ENCODE peak calls at places on chromosomes 5 and 9, in four cellular contexts. Q, X, G and J are unnamed samples.

GRCh38 chr5:173869316-173869715 is 18.8 kb upstream of the CPEB4 start:
- DNase-seq in G (no peak), Q (no peak), X (no peak), J (no peak)

GRCh38 chr9:13786131-13786530 is 506.6 kb upstream of the MPDZ start:
- DNase-seq in Q (no peak), G (no peak), X (peak), J (no peak)

GRCh38 chr5:142508027-142508426 is 177.9 kb downstream of the FGF1 start:
- DNase-seq in Q (no peak), X (no peak), G (no peak), J (no peak)

GRCh38 chr5:137646761-137647160 is 89.1 kb downstream of the KLHL3 start:
- DNase-seq in G (no peak), X (no peak), Q (no peak), J (no peak)

GRCh38 chr5:78577992-78578391 is 70.6 kb downstream of the LHFPL2 start:
- DNase-seq in G (no peak), X (no peak), Q (no peak), J (no peak)

GRCh38 chr9:114412057-114412683 is 24.4 kb upstream of the AKNA start:
- DNase-seq in Q (no peak), G (no peak), X (no peak), J (no peak)

GRCh38 chr9:130467371-130467770 is 22.6 kb downstream of the ASS1 start:
- DNase-seq in X (no peak), G (no peak), Q (no peak), J (no peak)

GRCh38 chr5:10596310-10596703 is 32.4 kb downstream of the ANKRD33B start:
- DNase-seq in Q (no peak), X (no peak), G (no peak), J (no peak)

GRCh38 chr9:115144706-115145105 is 26.7 kb upstream of the TNC start:
- DNase-seq in X (no peak), Q (no peak), G (peak), J (no peak)

GRCh38 chr9:114804504-114804903 is 1.3 kb downstream of the TNFSF15 start:
- DNase-seq in Q (no peak), X (peak), G (no peak), J (no peak)

GRCh38 chr9:93599571-93600403 is 23.4 kb downstream of the PHF2 start:
- DNase-seq in G (no peak), X (no peak), Q (peak), J (peak)

GRCh38 chr5:79666758-79667157 is 22.9 kb upstream of the CMYA5 start:
- DNase-seq in G (peak), X (no peak), Q (no peak), J (no peak)

GRCh38 chr9:87685871-87686519 is 39.9 kb upstream of the CTSL start:
- DNase-seq in G (no peak), Q (no peak), X (peak), J (peak)

GRCh38 chr5:125198270-125198974 is 452.0 kb upstream of the ZNF608 start:
- DNase-seq in G (no peak), X (peak), Q (no peak), J (no peak)

GRCh38 chr5:87245451-87245850 is 22.2 kb upstream of the RASA1 start:
- DNase-seq in G (no peak), Q (no peak), X (no peak), J (no peak)

GRCh38 chr5:168366124-168366523 is 74.7 kb downstream of the WWC1 start:
- DNase-seq in X (peak), Q (no peak), G (peak), J (no peak)

GRCh38 chr9:100222674-100223073 is 123.6 kb downstream of the INVS start:
- DNase-seq in G (peak), X (peak), Q (no peak), J (no peak)

GRCh38 chr5:39138892-39139291 is 64.7 kb upstream of the RICTOR start:
- DNase-seq in X (peak), G (no peak), Q (no peak), J (no peak)

GRCh38 chr5:50922942-50923767 is 256.7 kb downstream of the PARP8 start:
- DNase-seq in G (no peak), X (no peak), Q (no peak), J (no peak)

GRCh38 chr9:98861881-98862501 is 54.5 kb downstream of the GALNT12 start:
- DNase-seq in G (no peak), Q (no peak), X (peak), J (no peak)

GRCh38 chr9:129206921-129207320 is 28.9 kb upstream of the IER5L start:
- DNase-seq in Q (no peak), G (no peak), X (no peak), J (no peak)

GRCh38 chr9:122075135-122076030 is 17.7 kb downstream of the TTLL11 start:
- DNase-seq in X (peak), Q (no peak), G (no peak), J (no peak)

GRCh38 chr9:80968611-80969010 is 720.7 kb downstream of the TLE1 start:
- DNase-seq in Q (no peak), G (no peak), X (peak), J (no peak)

GRCh38 chr9:131801811-131802210 is 61.9 kb upstream of the RAPGEF1 start:
- DNase-seq in Q (no peak), X (no peak), G (peak), J (no peak)

GRCh38 chr9:35112257-35113020 is 3.2 kb downstream of the ATOSB start:
- DNase-seq in X (peak), Q (no peak), G (no peak), J (no peak)

GRCh38 chr9:107637421-107638420 is 148.2 kb upstream of the KLF4 start:
- DNase-seq in X (peak), G (peak), Q (peak), J (peak)

GRCh38 chr9:37300620-37301368 is 121.7 kb upstream of the GRHPR start:
- DNase-seq in Q (no peak), X (peak), G (peak), J (no peak)
- H4K8ac ChIP-seq in Q (no peak), X (no peak), G (no peak), J (no peak)

GRCh38 chr5:134245692-134246091 is 19.8 kb upstream of the PPP2CA start:
- DNase-seq in X (no peak), G (no peak), Q (no peak), J (no peak)

GRCh38 chr5:134248271-134248670 is 22.4 kb upstream of the PPP2CA start:
- DNase-seq in X (peak), G (no peak), Q (no peak), J (no peak)

GRCh38 chr5:134247825-134248224 is 22.0 kb upstream of the PPP2CA start:
- DNase-seq in G (peak), Q (no peak), X (peak), J (peak)

GRCh38 chr5:134246771-134247329 is 21.0 kb upstream of the PPP2CA start:
- DNase-seq in Q (no peak), G (no peak), X (no peak), J (no peak)

GRCh38 chr5:134247411-134247810 is 21.5 kb upstream of the PPP2CA start:
- DNase-seq in X (peak), G (peak), Q (no peak), J (no peak)
- H3K27ac ChIP-seq in X (no peak), G (no peak), Q (no peak), J (no peak)

GRCh38 chr5:96067251-96067650 is 105.6 kb upstream of the ELL2 start:
- DNase-seq in G (no peak), Q (no peak), X (no peak), J (no peak)

GRCh38 chr5:96070625-96071246 is 109.1 kb upstream of the ELL2 start:
- DNase-seq in Q (no peak), G (no peak), X (no peak), J (no peak)

GRCh38 chr5:96066386-96066719 is 104.7 kb upstream of the ELL2 start:
- DNase-seq in G (no peak), X (peak), Q (no peak), J (no peak)

GRCh38 chr5:96065577-96066385 is 104.1 kb upstream of the ELL2 start:
- DNase-seq in Q (no peak), G (no peak), X (no peak), J (no peak)

DNA sequence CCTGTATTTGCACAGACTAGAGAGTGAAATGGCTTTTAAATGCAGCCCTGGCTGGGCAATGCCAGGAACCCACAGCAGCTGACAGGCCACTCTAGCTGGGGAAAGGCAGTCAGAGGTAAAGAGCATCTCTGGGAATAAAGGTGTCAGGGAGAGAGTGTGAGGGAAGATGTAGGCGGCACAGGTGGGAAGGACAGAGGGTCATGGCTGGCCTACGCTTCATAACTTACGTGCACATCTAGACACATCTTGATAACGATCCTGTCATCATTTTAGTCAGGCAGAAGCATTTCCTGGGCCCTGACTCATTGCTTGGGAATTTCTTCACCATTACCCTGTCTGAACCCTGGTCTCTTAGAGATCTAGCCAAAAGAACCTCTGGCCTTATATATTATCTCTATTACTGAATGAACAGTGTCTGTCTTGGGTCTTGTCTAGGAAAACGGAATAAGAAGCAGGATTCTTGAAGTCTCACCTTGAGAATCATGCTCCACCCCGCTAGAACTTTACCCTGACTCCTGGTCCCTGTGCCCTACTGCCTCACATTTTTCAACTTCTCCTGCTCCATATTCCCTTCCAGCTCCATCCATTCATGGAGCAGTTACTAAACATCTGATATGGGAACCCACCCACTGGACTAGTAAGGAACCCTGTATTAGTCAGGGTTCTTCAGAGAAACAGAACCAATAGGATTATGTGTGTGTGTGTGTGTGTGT is 106.4 kb upstream of the ELL2 start:
- DNase-seq in G (peak), Q (no peak), X (peak), J (no peak)
- H4K8ac ChIP-seq in G (no peak), Q (no peak), X (peak), J (no peak)

GRCh38 chr5:119274767-119275130 is 81.1 kb upstream of the TNFAIP8 start:
- DNase-seq in G (peak), X (peak), Q (no peak), J (no peak)
- H3K27ac ChIP-seq in G (no peak), X (no peak), Q (no peak), J (no peak)

GRCh38 chr5:132471006-132471907 is 19.3 kb downstream of the IRF1 start:
- DNase-seq in Q (no peak), X (no peak), G (no peak), J (no peak)
- H4K8ac ChIP-seq in Q (no peak), X (no peak), G (no peak), J (no peak)

GRCh38 chr5:66615136-66615535 is 18.9 kb downstream of the MAST4 start:
- DNase-seq in G (no peak), X (no peak), Q (no peak), J (no peak)

GRCh38 chr5:66617223-66617861 is 21.1 kb downstream of the MAST4 start:
- DNase-seq in G (no peak), X (no peak), Q (no peak), J (no peak)

GRCh38 chr5:66615894-66616293 is 19.7 kb downstream of the MAST4 start:
- DNase-seq in X (no peak), G (no peak), Q (no peak), J (no peak)

GRCh38 chr5:66617991-66618768 is 22.0 kb downstream of the MAST4 start:
- DNase-seq in G (no peak), X (no peak), Q (no peak), J (no peak)

DNA sequence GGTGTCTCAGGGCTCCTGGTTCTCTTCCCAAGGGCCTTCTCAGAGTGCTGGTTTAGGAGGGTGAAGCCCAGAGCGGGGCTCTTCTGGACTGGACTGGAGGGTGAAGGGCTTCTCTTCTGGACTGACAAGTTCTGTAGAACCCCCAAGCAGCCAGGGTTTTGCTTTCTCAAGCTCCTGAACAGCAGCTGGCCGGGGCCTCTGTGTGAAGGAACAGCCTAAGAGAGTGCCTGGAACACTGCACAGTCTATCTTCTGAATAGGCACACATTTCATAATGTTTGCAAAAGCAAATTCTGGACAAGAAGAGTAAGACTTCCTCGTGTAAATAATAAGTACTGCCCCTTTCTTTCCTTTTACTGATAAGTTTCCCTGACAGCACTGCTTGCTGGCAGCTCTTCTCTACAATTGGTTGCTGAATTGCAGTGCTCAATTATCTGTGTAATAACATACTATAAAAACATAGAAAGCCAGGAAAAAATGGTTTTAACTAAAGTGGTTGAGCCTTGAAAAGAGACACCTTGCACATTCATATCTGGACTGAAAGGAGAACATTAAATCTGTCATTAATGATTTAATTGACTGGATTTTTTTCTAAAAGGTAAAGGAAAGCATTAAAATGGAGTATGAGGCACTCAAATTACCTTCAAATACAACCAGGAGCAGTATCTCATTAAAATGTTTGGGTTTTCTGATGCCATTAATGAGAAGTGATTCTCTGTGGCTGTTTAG is 20.5 kb downstream of the MAST4 start:
- DNase-seq in G (no peak), Q (no peak), X (no peak), J (no peak)
- H3K27ac ChIP-seq in G (no peak), Q (no peak), X (no peak), J (no peak)

DNA sequence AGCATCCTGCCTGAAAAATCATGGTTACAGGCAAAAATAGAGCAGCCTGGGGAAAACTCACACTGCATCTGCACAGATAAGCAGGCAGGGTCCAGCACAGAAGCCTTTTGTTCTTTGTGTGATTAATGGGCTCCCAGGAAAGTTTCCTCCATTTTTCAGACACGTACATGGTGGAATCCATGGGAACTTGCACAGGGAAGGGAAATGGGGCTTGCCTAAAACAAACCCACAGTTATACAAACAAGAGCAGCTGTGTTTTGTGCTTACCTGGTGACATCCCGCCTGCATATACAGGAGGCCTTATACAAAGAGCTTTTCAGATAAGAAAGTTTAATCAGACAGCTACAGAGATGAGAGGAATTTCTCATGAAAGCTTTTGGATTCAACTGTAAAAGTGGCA is 244.0 kb upstream of the ATP10B start:
- DNase-seq in X (no peak), G (no peak), Q (no peak), J (no peak)
- H4K8ac ChIP-seq in X (no peak), G (no peak), Q (no peak), J (no peak)

GRCh38 chr9:110069326-110070248 is 138.4 kb downstream of the C9orf152 start:
- DNase-seq in Q (no peak), G (no peak), X (peak), J (no peak)
- H3K27ac ChIP-seq in Q (no peak), G (no peak), X (peak), J (no peak)

GRCh38 chr5:150313501-150313900 is 10.8 kb upstream of the ARSI start:
- DNase-seq in X (no peak), G (no peak), Q (no peak), J (no peak)

GRCh38 chr5:150312518-150312917 is 9.8 kb upstream of the ARSI start:
- DNase-seq in X (no peak), G (no peak), Q (no peak), J (no peak)

GRCh38 chr5:150309101-150309897 is 6.6 kb upstream of the ARSI start:
- DNase-seq in X (no peak), Q (no peak), G (peak), J (no peak)

GRCh38 chr5:150309898-150310269 is 7.2 kb upstream of the ARSI start:
- DNase-seq in X (no peak), G (no peak), Q (no peak), J (no peak)

GRCh38 chr5:150311015-150311692 is 8.4 kb upstream of the ARSI start:
- DNase-seq in G (peak), X (no peak), Q (no peak), J (no peak)
- H4K8ac ChIP-seq in G (no peak), X (no peak), Q (no peak), J (no peak)

DNA sequence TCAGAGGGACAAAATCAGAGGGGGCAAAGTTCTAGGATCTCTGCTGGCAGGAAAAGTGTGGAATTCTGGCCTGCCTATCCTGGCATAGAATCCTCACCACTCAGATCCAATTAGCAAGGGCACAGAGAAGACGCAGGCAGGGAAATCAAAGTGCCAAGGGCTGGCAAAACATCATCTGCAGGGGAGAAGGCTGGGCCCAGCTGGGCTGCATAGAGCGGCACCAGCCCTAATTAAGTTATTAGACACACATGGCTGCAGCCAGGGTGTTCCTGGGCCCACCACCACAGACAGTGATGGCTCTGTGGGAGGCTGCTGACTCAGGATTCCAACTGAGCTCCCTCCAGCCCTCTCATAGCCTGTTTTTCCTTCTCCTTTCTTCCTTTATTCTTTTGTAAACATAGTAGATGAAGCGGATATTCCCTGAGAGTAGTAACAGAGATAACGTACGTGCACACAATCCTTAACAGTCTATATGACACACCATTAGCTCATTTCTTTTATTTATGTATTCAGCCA is 236.2 kb downstream of the ASTN2 start:
- DNase-seq in G (no peak), X (peak), Q (no peak), J (no peak)
- H3K27ac ChIP-seq in G (no peak), X (no peak), Q (no peak), J (no peak)